ENCODE peak calls at places on chromosomes 16 and 17, in nine cellular contexts. P, B, E, A, T, M, U, Q and O are unnamed samples.

GRCh38 chr16:30609002-30609927 is 924 bp downstream of the ZNF689 start:
- DNase-seq in P (peak), B (no peak), E (peak), A (peak), T (peak), M (no peak), U (no peak), Q (peak), O (peak)

GRCh38 chr16:17105239-17105721 is 365.5 kb downstream of the XYLT1 start:
- DNase-seq in P (no peak), B (no peak), E (no peak), A (peak), T (no peak), M (no peak), U (no peak), Q (no peak), O (no peak)

GRCh38 chr17:34318474-34318873 is 761 bp upstream of the CCL8 start:
- DNase-seq in P (no peak), B (no peak), E (no peak), A (no peak), T (no peak), M (peak), U (no peak), Q (no peak), O (no peak)

GRCh38 chr16:50224297-50224696 is 42.1 kb upstream of the ADCY7 start:
- DNase-seq in P (no peak), B (no peak), E (no peak), A (no peak), T (no peak), M (no peak), U (no peak), Q (no peak), O (no peak)

GRCh38 chr16:76265434-76266045 is 11.7 kb upstream of the CNTNAP4 start:
- DNase-seq in P (peak), B (peak), E (no peak), A (no peak), T (peak), M (peak), U (peak), Q (no peak), O (no peak)

GRCh38 chr17:40343126-40344119 is 21.1 kb downstream of the GJD3 start:
- DNase-seq in P (peak), B (no peak), E (no peak), A (no peak), T (no peak), M (no peak), U (no peak), Q (peak), O (no peak)

GRCh38 chr17:48276776-48277175 is 153.2 kb downstream of the SKAP1 start:
- DNase-seq in P (no peak), B (no peak), E (no peak), A (no peak), T (no peak), M (no peak), U (no peak), Q (no peak), O (no peak)

GRCh38 chr16:14487579-14487978 is 142.5 kb downstream of the PARN start:
- DNase-seq in P (peak), B (no peak), E (no peak), A (no peak), T (no peak), M (no peak), U (no peak), Q (no peak), O (no peak)

GRCh38 chr16:51982715-51983680 is 563.9 kb downstream of the TOX3 start:
- DNase-seq in P (peak), B (no peak), E (no peak), A (no peak), T (peak), M (peak), U (peak), Q (no peak), O (peak)

GRCh38 chr17:57226793-57227192 is 29.5 kb upstream of the MSI2 start:
- DNase-seq in P (no peak), B (no peak), E (no peak), A (no peak), T (no peak), M (no peak), U (no peak), Q (no peak), O (no peak)

GRCh38 chr17:69608808-69609494 is 194.5 kb downstream of the MAP2K6 start:
- DNase-seq in P (no peak), B (no peak), E (no peak), A (no peak), T (no peak), M (peak), U (no peak), Q (no peak), O (no peak)

GRCh38 chr17:30357476-30357875 is 21.3 kb upstream of the CPD start:
- DNase-seq in P (no peak), B (no peak), E (no peak), A (no peak), T (no peak), M (no peak), U (no peak), Q (no peak), O (no peak)

GRCh38 chr17:9842057-9842758 is 16.5 kb downstream of the GLP2R start:
- DNase-seq in P (peak), B (no peak), E (no peak), A (peak), T (no peak), M (peak), U (peak), Q (peak), O (peak)

GRCh38 chr17:11880714-11881113 is 116.6 kb downstream of the ZNF18 start:
- DNase-seq in P (peak), B (no peak), E (no peak), A (no peak), T (no peak), M (peak), U (peak), Q (no peak), O (no peak)

GRCh38 chr17:19769946-19770652 is 22.0 kb upstream of the ALDH3A1 start:
- DNase-seq in P (no peak), B (no peak), E (no peak), A (no peak), T (no peak), M (no peak), U (no peak), Q (no peak), O (no peak)

GRCh38 chr17:39653662-39654331 is 11.4 kb upstream of the TCAP start:
- DNase-seq in P (peak), B (no peak), E (peak), A (peak), T (peak), M (peak), U (peak), Q (peak), O (no peak)

GRCh38 chr17:15332338-15332737 is 9.1 kb downstream of the TEKT3 start:
- DNase-seq in P (no peak), B (peak), E (no peak), A (no peak), T (no peak), M (no peak), U (no peak), Q (no peak), O (no peak)

GRCh38 chr16:814974-815373 is 14.4 kb upstream of the GNG13 start:
- DNase-seq in P (no peak), B (no peak), E (no peak), A (no peak), T (no peak), M (no peak), U (no peak), Q (no peak), O (no peak)

GRCh38 chr16:89445166-89445565 is 45.2 kb downstream of the ANKRD11 start:
- DNase-seq in P (no peak), B (no peak), E (peak), A (no peak), T (no peak), M (no peak), U (no peak), Q (no peak), O (no peak)

GRCh38 chr17:82667668-82668000 is 19.4 kb upstream of the WDR45B start:
- DNase-seq in P (no peak), B (no peak), E (no peak), A (no peak), T (no peak), M (no peak), U (no peak), Q (no peak), O (no peak)
- TF ChIP-seq CTCF in P (no peak), B (no peak), E (no peak), A (no peak), T (no peak), M (no peak), U (no peak), Q (no peak), O (no peak)

DNA sequence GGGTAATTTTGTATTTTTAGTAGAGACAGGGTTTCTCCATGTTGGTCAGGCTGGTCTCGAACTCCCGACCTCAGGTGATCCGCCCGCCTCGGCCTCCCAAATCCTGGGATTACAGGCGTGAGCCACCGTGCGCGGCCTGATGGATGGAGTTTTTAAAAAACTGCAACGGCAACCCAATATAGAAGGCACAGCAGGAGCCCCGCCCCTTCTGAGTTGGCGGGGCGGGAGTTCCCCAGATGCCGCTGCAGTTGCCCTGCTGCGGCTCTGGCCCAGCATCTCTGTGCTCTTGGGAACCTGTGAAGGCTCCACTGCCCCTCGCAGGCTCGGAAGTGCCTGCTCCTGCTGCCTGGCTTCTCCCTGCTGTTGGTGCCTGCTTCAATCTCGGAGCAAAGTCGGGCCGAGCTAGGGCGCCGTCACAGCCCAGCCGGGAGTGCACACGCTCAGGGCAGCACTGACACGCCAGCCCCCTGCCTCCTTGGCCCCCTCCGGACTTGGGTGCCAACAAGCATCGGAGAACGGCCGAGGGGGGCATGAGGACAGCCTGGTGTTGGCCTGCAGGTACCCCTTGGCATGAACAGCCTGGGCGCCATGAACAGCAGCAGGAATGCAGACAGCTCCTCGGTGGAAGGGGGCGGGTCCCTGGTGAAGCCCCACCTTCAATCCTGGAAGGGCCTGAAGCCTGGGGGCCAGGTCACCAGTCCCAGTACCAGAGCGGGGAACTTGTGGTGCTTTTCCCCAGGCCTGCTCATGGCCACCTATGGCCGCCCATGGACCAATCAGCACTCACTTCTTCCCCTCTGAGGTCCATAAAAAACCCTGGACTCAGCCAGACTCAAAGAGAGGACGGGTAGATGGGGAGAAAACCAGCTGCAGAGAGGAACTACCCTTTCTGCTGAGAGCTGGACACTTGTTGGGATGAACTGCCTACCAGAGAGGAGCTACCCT is 2.3 kb upstream of the NT5M start:
- DNase-seq in P (peak), B (peak), E (peak), A (no peak), T (peak), M (peak), U (no peak), Q (peak), O (peak)
- TF ChIP-seq POLR2A in P (no peak), B (no peak), E (no peak), A (no peak), T (no peak), M (peak), U (no peak), Q (no peak), O (no peak)

GRCh38 chr17:66518108-66518507 is 215.7 kb downstream of the PRKCA start:
- DNase-seq in P (no peak), B (no peak), E (no peak), A (no peak), T (no peak), M (no peak), U (no peak), Q (no peak), O (no peak)
- TF ChIP-seq CTCF in P (no peak), B (no peak), E (no peak), A (no peak), T (no peak), M (no peak), U (no peak), Q (no peak), O (no peak)

GRCh38 chr16:49097964-49098363 is 183.7 kb downstream of the CBLN1 start:
- DNase-seq in P (no peak), B (no peak), E (no peak), A (peak), T (no peak), M (no peak), U (no peak), Q (no peak), O (no peak)
- TF ChIP-seq POLR2A in P (no peak), B (no peak), E (no peak), A (no peak), T (no peak), M (no peak), U (no peak), Q (no peak), O (no peak)

GRCh38 chr17:41873559-41874292 is 8.5 kb upstream of the KLHL11 start:
- DNase-seq in P (no peak), B (no peak), E (no peak), A (no peak), T (no peak), M (no peak), U (no peak), Q (no peak), O (no peak)
- TF ChIP-seq CTCF in P (no peak), B (no peak), E (no peak), A (no peak), T (no peak), M (no peak), U (no peak), Q (no peak), O (no peak)

GRCh38 chr17:75267146-75267402 is 4.0 kb downstream of the MIF4GD start:
- DNase-seq in P (no peak), B (no peak), E (no peak), A (no peak), T (no peak), M (no peak), U (no peak), Q (no peak), O (no peak)

GRCh38 chr17:75265614-75266314 is 4.1 kb downstream of the MRPS7 start:
- DNase-seq in P (no peak), B (no peak), E (peak), A (no peak), T (no peak), M (no peak), U (no peak), Q (no peak), O (no peak)

GRCh38 chr17:75267403-75268232 is 3.4 kb downstream of the MIF4GD start:
- DNase-seq in P (peak), B (peak), E (no peak), A (no peak), T (no peak), M (peak), U (peak), Q (no peak), O (no peak)

GRCh38 chr17:75268931-75269330 is 2.1 kb downstream of the MIF4GD start:
- DNase-seq in P (no peak), B (no peak), E (no peak), A (no peak), T (no peak), M (no peak), U (no peak), Q (no peak), O (no peak)

GRCh38 chr17:75266315-75267145 is 4.5 kb downstream of the MIF4GD start:
- DNase-seq in P (no peak), B (no peak), E (peak), A (no peak), T (no peak), M (no peak), U (no peak), Q (no peak), O (no peak)
- TF ChIP-seq POLR2A in P (no peak), B (no peak), E (no peak), A (no peak), T (no peak), M (no peak), U (no peak), Q (no peak), O (no peak)

GRCh38 chr16:5500526-5500925 is 402.9 kb upstream of the EEF2KMT start:
- DNase-seq in P (no peak), B (no peak), E (no peak), A (no peak), T (no peak), M (no peak), U (no peak), Q (no peak), O (no peak)

GRCh38 chr16:5502944-5503343 is 405.3 kb upstream of the EEF2KMT start:
- DNase-seq in P (no peak), B (no peak), E (no peak), A (no peak), T (no peak), M (no peak), U (no peak), Q (no peak), O (no peak)

GRCh38 chr16:5505093-5505887 is 407.7 kb upstream of the EEF2KMT start:
- DNase-seq in P (no peak), B (no peak), E (no peak), A (no peak), T (no peak), M (no peak), U (no peak), Q (no peak), O (no peak)

GRCh38 chr16:5504028-5504758 is 406.6 kb upstream of the EEF2KMT start:
- DNase-seq in P (no peak), B (no peak), E (no peak), A (no peak), T (no peak), M (no peak), U (no peak), Q (no peak), O (no peak)

GRCh38 chr16:5502467-5502869 is 404.9 kb upstream of the EEF2KMT start:
- DNase-seq in P (peak), B (peak), E (no peak), A (no peak), T (no peak), M (peak), U (peak), Q (no peak), O (no peak)
- TF ChIP-seq CTCF in P (no peak), B (peak), E (no peak), A (no peak), T (no peak), M (peak), U (peak), Q (no peak), O (no peak)